ENCODE peak calls at places on chromosomes 12 and 14, in five cellular contexts. X is HCT116, L is SK-N-MC, J is GM23338, D is stomach. H is an unnamed sample.

GRCh38 chr14:52067873-52068740 is 752 bp downstream of the NID2 start:
- DNase-seq in X (no peak), L (no peak), J (peak; percentile 66), D (no peak), H (no peak)

GRCh38 chr12:32115404-32116104 is 8.9 kb downstream of the BICD1 start:
- DNase-seq in X (peak; percentile 90), L (no peak), J (no peak), D (peak; percentile 63), H (peak; percentile 100)

GRCh38 chr12:113846883-113847282 is 119.2 kb downstream of the RBM19 start:
- DNase-seq in X (no peak), L (no peak), J (no peak), D (no peak), H (no peak)

GRCh38 chr14:101600891-101601602 is 39.8 kb downstream of the DIO3 start:
- DNase-seq in X (no peak), L (no peak), J (no peak), D (no peak), H (no peak)

GRCh38 chr12:92466391-92467305 is 236.1 kb upstream of the PLEKHG7 start:
- DNase-seq in X (no peak), L (no peak), J (peak; percentile 74), D (no peak), H (no peak)

GRCh38 chr12:45232771-45233372 is 17.0 kb downstream of the ANO6 start:
- DNase-seq in X (peak; percentile 89), L (no peak), J (peak; percentile 83), D (peak; percentile 27), H (peak; percentile 86)

GRCh38 chr12:85630851-85631250 is 205.4 kb downstream of the RASSF9 start:
- DNase-seq in X (no peak), L (no peak), J (no peak), D (no peak), H (no peak)

GRCh38 chr12:29104495-29104894 is 44.6 kb upstream of the FAR2 start:
- DNase-seq in X (no peak), L (no peak), J (no peak), D (no peak), H (no peak)

GRCh38 chr14:96146131-96146771 is 58.4 kb upstream of the BDKRB2 start:
- DNase-seq in X (no peak), L (no peak), J (no peak), D (peak; percentile 61), H (no peak)

GRCh38 chr12:107912421-107913004 is 138.0 kb downstream of the ASCL4 start:
- DNase-seq in X (peak; percentile 28), L (no peak), J (peak; percentile 86), D (peak; percentile 40), H (no peak)

GRCh38 chr12:73384592-73384991 is 1112.4 kb downstream of the TRHDE start:
- DNase-seq in X (no peak), L (no peak), J (no peak), D (no peak), H (no peak)

GRCh38 chr12:52791271-52792184 is 4.4 kb downstream of the KRT3 start:
- DNase-seq in X (no peak), L (no peak), J (no peak), D (no peak), H (no peak)

GRCh38 chr12:69679119-69679518 is 20.0 kb downstream of the BEST3 start:
- DNase-seq in X (no peak), L (no peak), J (no peak), D (no peak), H (no peak)

GRCh38 chr14:56119221-56119967 is 1.2 kb downstream of the PELI2 start:
- DNase-seq in X (no peak), L (no peak), J (peak; percentile 64), D (peak; percentile 46), H (no peak)

GRCh38 chr12:88052686-88053085 is 23.5 kb upstream of the C12orf50 start:
- DNase-seq in X (peak; percentile 27), L (no peak), J (peak; percentile 62), D (no peak), H (no peak)

GRCh38 chr12:96194572-96194889 is 356 bp downstream of the ELK3 start:
- DNase-seq in X (no peak), L (no peak), J (no peak), D (no peak), H (no peak)

GRCh38 chr12:27273114-27273513 is 29.0 kb downstream of the STK38L start:
- DNase-seq in X (no peak), L (no peak), J (no peak), D (no peak), H (no peak)

GRCh38 chr12:43586646-43587245 is 34.7 kb upstream of the ADAMTS20 start:
- DNase-seq in X (no peak), L (no peak), J (no peak), D (no peak), H (no peak)

GRCh38 chr12:110012137-110012536 is 12.9 kb downstream of the ANKRD13A start:
- DNase-seq in X (no peak), L (no peak), J (no peak), D (no peak), H (no peak)

GRCh38 chr12:49108958-49109404 is 1.7 kb downstream of the LMBR1L start:
- DNase-seq in X (no peak), L (no peak), J (no peak), D (no peak), H (no peak)

GRCh38 chr12:58925111-58925732 is 4.9 kb upstream of the LRIG3 start:
- DNase-seq in X (no peak), L (no peak), J (no peak), D (no peak), H (no peak)

GRCh38 chr12:63752283-63752682 is 27.4 kb upstream of the RXYLT1 start:
- DNase-seq in X (no peak), L (no peak), J (no peak), D (no peak), H (no peak)

GRCh38 chr14:77041837-77042557 is 13.5 kb upstream of the IRF2BPL start:
- DNase-seq in X (no peak), L (no peak), J (no peak), D (peak; percentile 52), H (no peak)

GRCh38 chr12:99059824-99060526 is 414.9 kb downstream of the APAF1 start:
- DNase-seq in X (no peak), L (peak; percentile 51), J (peak; percentile 25), D (no peak), H (no peak)

GRCh38 chr12:58433969-58434368 is 486.3 kb downstream of the LRIG3 start:
- DNase-seq in X (peak; percentile 36), L (no peak), J (no peak), D (no peak), H (no peak)

GRCh38 chr14:93081875-93082570 is 33.7 kb downstream of the ITPK1 start:
- DNase-seq in X (no peak), L (no peak), J (no peak), D (no peak), H (no peak)
- TF ChIP-seq POLR2AphosphoS5 in X (no peak), L (no peak), J (no peak), D (no peak), H (no peak)

GRCh38 chr12:104354868-104355570 is 51.5 kb downstream of the EID3 start:
- DNase-seq in X (no peak), L (no peak), J (no peak), D (no peak), H (no peak)
- TF ChIP-seq POLR2AphosphoS5 in X (no peak), L (no peak), J (no peak), D (no peak), H (peak; percentile 45)

DNA sequence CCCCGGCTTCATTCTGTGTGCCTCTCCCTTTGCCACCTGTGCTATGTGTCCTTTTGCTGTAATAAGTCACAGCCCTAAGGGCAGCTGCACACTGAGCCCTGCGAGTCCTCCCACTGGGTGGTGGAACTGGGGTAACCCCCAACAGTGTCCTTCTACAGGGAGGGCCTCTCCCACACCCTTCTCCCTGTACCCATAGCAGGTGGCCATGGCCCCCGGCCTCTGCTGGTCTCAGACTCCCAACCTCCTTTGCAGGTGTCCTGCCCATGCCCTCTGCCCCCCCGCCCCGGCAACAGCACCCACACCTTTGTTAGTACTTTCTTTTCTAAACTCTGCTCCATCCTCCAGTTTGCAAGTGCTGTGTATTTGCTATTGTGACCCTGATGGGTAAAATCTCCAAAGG is 171.8 kb downstream of the PIWIL1 start:
- DNase-seq in X (no peak), L (no peak), J (no peak), D (no peak), H (no peak)
- TF ChIP-seq POLR2AphosphoS5 in X (no peak), L (no peak), J (no peak), D (no peak), H (no peak)

DNA sequence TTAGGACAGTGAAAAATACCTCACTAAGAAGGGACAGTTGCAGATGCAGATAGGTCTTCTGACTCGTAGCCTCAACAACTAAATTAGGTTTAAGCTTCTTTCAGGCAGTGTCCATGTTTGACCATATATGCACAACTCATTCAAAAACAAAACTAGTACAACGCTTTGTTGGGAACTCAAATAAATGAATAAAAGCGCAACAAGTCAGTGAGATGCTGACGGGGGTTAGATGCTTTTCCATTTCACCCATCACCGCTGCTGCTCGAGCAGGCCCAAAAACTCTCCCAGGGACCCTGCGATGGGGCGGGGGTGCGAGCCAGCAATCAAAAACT is 625 bp downstream of the RPAP3 start:
- DNase-seq in X (no peak), L (no peak), J (no peak), D (no peak), H (no peak)
- TF ChIP-seq POLR2AphosphoS5 in X (no peak), L (no peak), J (no peak), D (no peak), H (no peak)

DNA sequence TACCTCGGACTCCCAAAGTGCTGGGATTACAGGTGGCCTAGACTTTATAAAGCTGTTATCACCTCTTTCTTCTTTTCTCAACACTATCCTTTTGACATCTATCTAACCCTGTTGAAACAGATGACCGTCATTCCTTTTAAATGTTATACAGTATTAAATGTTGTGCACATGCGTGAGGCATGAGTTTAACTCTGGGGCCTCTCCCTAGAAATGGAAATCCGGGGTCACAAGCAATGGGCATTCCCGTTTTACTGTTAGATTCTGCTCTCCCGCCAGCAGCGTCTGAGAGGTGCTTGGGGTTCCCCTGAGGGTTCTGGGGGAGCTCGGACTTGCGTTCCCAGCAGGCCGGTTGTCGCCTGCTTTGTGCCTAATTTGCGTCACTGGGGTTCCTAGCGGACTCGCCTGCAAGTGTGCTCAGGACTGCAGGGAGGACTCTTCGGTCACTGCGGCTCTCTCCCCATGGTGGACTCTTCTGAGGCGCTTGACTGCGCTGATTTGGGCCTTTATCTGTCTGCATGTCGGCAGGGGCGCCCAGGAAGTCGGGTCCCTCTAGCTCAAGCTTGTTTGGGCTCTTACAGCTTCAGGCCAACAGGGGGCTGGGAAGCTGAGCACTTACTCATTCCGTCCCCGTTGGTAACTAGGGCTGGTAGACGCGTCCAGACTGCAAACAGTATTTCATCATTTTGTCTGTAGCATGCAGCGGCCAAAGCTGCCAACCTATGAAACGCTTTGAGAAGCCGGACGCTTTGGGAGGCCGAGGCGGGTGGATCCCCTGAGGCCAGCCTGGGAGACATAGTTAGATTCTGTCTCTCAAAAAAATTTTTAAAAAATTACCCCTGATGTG is 1.2 kb upstream of the RAN start:
- DNase-seq in X (peak; percentile 83), L (no peak), J (peak; percentile 92), D (peak; percentile 58), H (peak; percentile 64)
- TF ChIP-seq POLR2AphosphoS5 in X (peak; percentile 37), L (no peak), J (peak; percentile 58), D (no peak), H (no peak)